ENCODE peak calls at places on chromosomes 4 and X, in six cellular contexts. U is RWPE2, T is HCT116, X is foreskin fibroblast, Y is GM12865, V is GM06990. I is an unnamed sample.

GRCh38 chrX:114619874-114620273 is 36.0 kb downstream of the HTR2C start:
- DNase-seq in U (no peak), T (no peak), X (no peak), Y (peak), V (no peak), I (no peak)

GRCh38 chr4:137621056-137621455 is 88.8 kb upstream of the PCDH18 start:
- DNase-seq in U (no peak), T (no peak), X (no peak), Y (no peak), V (no peak), I (no peak)

GRCh38 chr4:137510866-137511265 is 21.4 kb downstream of the PCDH18 start:
- DNase-seq in U (no peak), T (peak), X (peak), Y (no peak), V (no peak), I (no peak)

GRCh38 chrX:43269201-43269600 is 386.9 kb upstream of the MAOA start:
- DNase-seq in U (no peak), T (no peak), X (no peak), Y (no peak), V (no peak), I (no peak)

GRCh38 chrX:10722804-10723364 is 102.5 kb upstream of the MID1 start:
- DNase-seq in U (no peak), T (peak), X (peak), Y (peak), V (no peak), I (peak)

GRCh38 chr4:189136462-189136861 is 804.2 kb upstream of the FRG1 start:
- DNase-seq in U (no peak), T (no peak), X (no peak), Y (no peak), V (no peak), I (no peak)

GRCh38 chr4:119040711-119041185 is 94.9 kb upstream of the MYOZ2 start:
- DNase-seq in U (no peak), T (no peak), X (peak), Y (peak), V (no peak), I (no peak)

GRCh38 chr4:139655116-139655515 is 10.5 kb upstream of the MGST2 start:
- DNase-seq in U (no peak), T (no peak), X (no peak), Y (peak), V (no peak), I (no peak)

GRCh38 chr4:337143-337931 is at the start of gene ZNF141:
- DNase-seq in U (peak), T (no peak), X (peak), Y (peak), V (peak), I (peak)

GRCh38 chr4:151664289-151664688 is 96.5 kb downstream of the GATB start:
- DNase-seq in U (no peak), T (no peak), X (no peak), Y (no peak), V (no peak), I (no peak)

GRCh38 chr4:97349468-97350186 is 793.6 kb downstream of the STPG2 start:
- DNase-seq in U (no peak), T (no peak), X (no peak), Y (no peak), V (no peak), I (no peak)

GRCh38 chr4:80963051-80963450 is 67.5 kb upstream of the BMP3 start:
- DNase-seq in U (no peak), T (no peak), X (no peak), Y (no peak), V (no peak), I (no peak)

GRCh38 chrX:30653415-30654131 is at the start of gene GK:
- DNase-seq in U (no peak), T (no peak), X (no peak), Y (peak), V (peak), I (no peak)

GRCh38 chr4:155805016-155805415 is 46.2 kb downstream of the GUCY1B1 start:
- DNase-seq in U (no peak), T (no peak), X (no peak), Y (no peak), V (no peak), I (no peak)

GRCh38 chr4:185470503-185471195 is 884 bp downstream of the CCDC110 start:
- DNase-seq in U (no peak), T (peak), X (peak), Y (no peak), V (peak), I (no peak)

GRCh38 chr4:37995981-37996770 is 36.0 kb downstream of the PTTG2 start:
- DNase-seq in U (no peak), T (no peak), X (no peak), Y (no peak), V (no peak), I (no peak)

GRCh38 chr4:143558286-143558685 is 44.8 kb downstream of the SMARCA5 start:
- DNase-seq in U (no peak), T (no peak), X (peak), Y (no peak), V (no peak), I (no peak)

GRCh38 chr4:65120287-65120686 is 550.0 kb downstream of the EPHA5 start:
- DNase-seq in U (no peak), T (no peak), X (no peak), Y (no peak), V (no peak), I (no peak)

GRCh38 chrX:9102956-9103355 is 69.0 kb upstream of the FAM9B start:
- DNase-seq in U (no peak), T (no peak), X (no peak), Y (no peak), V (no peak), I (no peak)

GRCh38 chr4:143019351-143019750 is 165.4 kb upstream of the USP38 start:
- DNase-seq in U (no peak), T (no peak), X (no peak), Y (no peak), V (no peak), I (no peak)

GRCh38 chr4:137390707-137391106 is 141.6 kb downstream of the PCDH18 start:
- DNase-seq in U (no peak), T (no peak), X (peak), Y (no peak), V (no peak), I (no peak)

GRCh38 chrX:43707812-43708548 is 51.9 kb downstream of the MAOA start:
- DNase-seq in U (no peak), T (no peak), X (no peak), Y (no peak), V (no peak), I (no peak)

GRCh38 chr4:119873794-119874325 is 192.8 kb downstream of the MAD2L1 start:
- DNase-seq in U (no peak), T (no peak), X (no peak), Y (no peak), V (no peak), I (no peak)

GRCh38 chr4:15479089-15479912 is 9.6 kb downstream of the CC2D2A start:
- DNase-seq in U (no peak), T (peak), X (peak), Y (peak), V (peak), I (peak)

DNA sequence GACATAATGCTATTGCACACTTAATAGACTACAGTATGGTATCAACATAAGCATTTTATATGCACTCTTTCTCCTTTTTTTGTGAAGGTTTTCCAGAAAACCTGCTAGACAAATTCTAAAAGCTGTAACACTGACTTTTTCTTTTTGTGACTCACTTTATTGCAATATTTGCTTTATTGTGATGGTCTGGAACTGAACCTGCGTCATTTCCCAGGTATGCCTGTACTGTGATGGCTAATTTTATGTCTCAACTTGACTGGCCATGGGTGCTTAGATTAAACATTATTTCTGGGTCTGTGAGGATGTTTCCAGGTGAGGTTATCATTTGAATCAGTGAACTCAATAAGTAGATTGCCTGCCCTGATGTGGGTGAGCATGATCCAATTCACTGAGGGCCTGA is 35.5 kb upstream of the LAMP2 start:
- DNase-seq in U (no peak), T (no peak), X (no peak), Y (no peak), V (no peak), I (no peak)
- TF ChIP-seq CTCF in U (no peak), T (no peak), X (no peak), Y (no peak), V (no peak), I (no peak)

GRCh38 chr4:39522068-39522467 is 5.2 kb downstream of the UGDH start:
- DNase-seq in U (no peak), T (no peak), X (no peak), Y (no peak), V (no peak), I (no peak)

GRCh38 chr4:39518484-39518883 is 8.8 kb downstream of the UGDH start:
- DNase-seq in U (no peak), T (no peak), X (no peak), Y (no peak), V (no peak), I (no peak)

GRCh38 chr4:39516407-39516966 is 10.8 kb downstream of the UGDH start:
- DNase-seq in U (no peak), T (no peak), X (no peak), Y (no peak), V (no peak), I (no peak)

GRCh38 chr4:39524420-39524957 is 2.8 kb downstream of the UGDH start:
- DNase-seq in U (no peak), T (no peak), X (no peak), Y (no peak), V (no peak), I (no peak)

GRCh38 chr4:39521253-39521908 is 5.9 kb downstream of the UGDH start:
- DNase-seq in U (no peak), T (no peak), X (no peak), Y (no peak), V (no peak), I (no peak)
- H3K4me3 ChIP-seq in U (no peak), T (no peak), X (peak), Y (no peak), V (no peak), I (no peak)

GRCh38 chrX:74422576-74423288 is 1.4 kb downstream of the SLC16A2 start:
- DNase-seq in U (peak), T (no peak), X (peak), Y (peak), V (peak), I (no peak)

GRCh38 chrX:74422029-74422352 is 698 bp downstream of the SLC16A2 start:
- DNase-seq in U (no peak), T (no peak), X (no peak), Y (no peak), V (no peak), I (no peak)

GRCh38 chrX:74421181-74422028 is at the start of gene SLC16A2:
- DNase-seq in U (peak), T (no peak), X (peak), Y (peak), V (no peak), I (no peak)

GRCh38 chrX:74419861-74420193 is 1.5 kb upstream of the SLC16A2 start:
- DNase-seq in U (no peak), T (no peak), X (no peak), Y (no peak), V (no peak), I (no peak)

DNA sequence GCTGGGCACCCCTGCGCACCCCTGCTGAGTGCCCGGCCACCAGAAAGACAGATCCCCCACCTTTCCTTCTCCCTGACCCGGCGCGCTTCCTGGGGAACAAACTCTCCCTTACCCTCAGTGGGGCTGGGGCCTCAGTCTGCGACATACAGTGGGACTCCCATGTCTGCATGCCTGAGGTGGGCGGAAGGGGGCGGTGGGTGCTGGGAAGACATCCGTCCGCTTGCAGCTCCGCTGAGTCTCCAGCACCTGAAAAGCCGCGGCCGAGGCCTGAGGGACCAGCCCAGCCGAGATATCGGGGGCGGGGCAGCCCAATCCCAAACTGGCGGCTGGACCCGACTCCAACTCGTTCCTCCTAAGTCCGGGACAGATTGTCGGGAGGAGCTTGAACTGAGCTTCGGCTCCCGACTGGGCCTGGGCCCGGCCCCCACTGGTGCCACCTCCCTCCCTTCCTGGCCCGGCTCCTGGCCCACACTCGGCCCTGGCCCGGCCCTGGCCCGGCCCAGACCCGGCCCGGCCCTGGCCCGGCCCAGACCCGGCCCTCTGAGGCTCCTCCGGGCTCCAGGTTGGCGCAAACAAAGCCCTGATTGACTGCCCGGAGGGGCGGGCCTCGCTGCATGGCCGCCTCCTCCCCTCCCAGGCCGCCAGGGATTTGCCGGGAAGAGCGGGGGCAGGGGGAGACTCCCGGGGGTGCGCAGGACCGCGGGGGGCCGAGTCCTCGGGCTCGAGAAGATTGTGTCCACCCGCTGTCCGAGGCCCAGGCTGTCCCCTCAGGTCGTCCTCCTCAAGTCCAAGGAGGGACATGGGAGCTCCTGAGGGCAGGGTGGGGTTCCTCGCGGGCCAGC is 878 bp upstream of the SLC16A2 start:
- DNase-seq in U (peak), T (no peak), X (peak), Y (no peak), V (no peak), I (no peak)
- TF ChIP-seq CTCF in U (no peak), T (no peak), X (no peak), Y (no peak), V (no peak), I (no peak)

DNA sequence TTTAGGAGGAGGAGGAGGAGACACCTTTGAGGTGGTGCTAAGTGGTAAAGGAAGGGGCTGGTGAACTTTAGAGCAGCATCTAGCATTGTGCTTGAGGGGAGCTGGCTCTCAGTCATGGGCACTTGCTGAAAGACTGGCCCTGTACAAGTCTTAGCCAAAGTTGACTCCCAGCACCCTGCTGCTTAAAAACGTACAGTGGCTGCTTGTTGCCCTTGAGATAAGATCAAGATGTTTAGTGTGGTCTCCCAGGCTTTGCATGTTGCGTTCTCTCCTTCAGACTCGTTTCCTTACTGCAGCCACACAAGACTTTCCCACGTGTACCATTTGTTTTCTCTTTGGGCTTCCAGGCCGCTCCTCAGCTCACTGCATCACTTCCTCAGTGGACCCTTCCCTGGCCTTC is 1.8 kb downstream of the MED28 start:
- DNase-seq in U (no peak), T (no peak), X (no peak), Y (no peak), V (no peak), I (no peak)
- H3K4me3 ChIP-seq in U (no peak), T (no peak), X (peak), Y (no peak), V (no peak), I (no peak)

GRCh38 chr4:6703786-6704185 is 5.9 kb downstream of the MRFAP1L1 start:
- DNase-seq in U (no peak), T (no peak), X (no peak), Y (no peak), V (no peak), I (no peak)

GRCh38 chr4:6702761-6703160 is 6.9 kb downstream of the MRFAP1L1 start:
- DNase-seq in U (no peak), T (no peak), X (no peak), Y (no peak), V (no peak), I (no peak)

GRCh38 chr4:6699903-6700302 is 6.2 kb downstream of the S100P start:
- DNase-seq in U (no peak), T (no peak), X (no peak), Y (no peak), V (no peak), I (no peak)

GRCh38 chr4:6705638-6706037 is 4.0 kb downstream of the MRFAP1L1 start:
- DNase-seq in U (no peak), T (no peak), X (no peak), Y (no peak), V (no peak), I (no peak)

GRCh38 chr4:6701371-6701770 is 7.7 kb downstream of the S100P start:
- DNase-seq in U (no peak), T (no peak), X (no peak), Y (no peak), V (no peak), I (no peak)
- TF ChIP-seq CTCF in U (peak), T (peak), X (peak), Y (no peak), V (peak), I (peak)

GRCh38 chrX:154800508-154801207 is 4.6 kb downstream of the MPP1 start:
- DNase-seq in U (no peak), T (no peak), X (no peak), Y (no peak), V (no peak), I (no peak)
- H3K4me3 ChIP-seq in U (no peak), T (no peak), X (no peak), Y (no peak), V (no peak), I (no peak)

GRCh38 chrX:6707497-6707896 is 172.6 kb upstream of the VCX3A start:
- DNase-seq in U (no peak), T (no peak), X (no peak), Y (no peak), V (no peak), I (no peak)
- TF ChIP-seq CTCF in U (no peak), T (no peak), X (no peak), Y (no peak), V (no peak), I (no peak)

GRCh38 chrX:150506020-150506419 is 62.4 kb upstream of the MTM1 start:
- DNase-seq in U (no peak), T (no peak), X (no peak), Y (no peak), V (no peak), I (no peak)

GRCh38 chrX:150507251-150507856 is 61.1 kb upstream of the MTM1 start:
- DNase-seq in U (no peak), T (no peak), X (no peak), Y (no peak), V (no peak), I (no peak)

GRCh38 chrX:150504399-150505186 is 63.8 kb upstream of the MTM1 start:
- DNase-seq in U (no peak), T (no peak), X (peak), Y (no peak), V (no peak), I (no peak)

GRCh38 chrX:150508018-150508417 is 60.4 kb upstream of the MTM1 start:
- DNase-seq in U (no peak), T (no peak), X (no peak), Y (no peak), V (no peak), I (no peak)

GRCh38 chrX:150506486-150506885 is 61.9 kb upstream of the MTM1 start:
- DNase-seq in U (no peak), T (no peak), X (no peak), Y (no peak), V (no peak), I (no peak)
- H3K4me3 ChIP-seq in U (no peak), T (no peak), X (no peak), Y (no peak), V (no peak), I (no peak)